ENCODE peak calls at places on chromosomes 16 and 17, in nine cellular contexts. One of them, this sample, is unnamed.
A peak's percentile ranks its signal among the peaks of the same experiment; 100 is the strongest.

GRCh38 chr17:62950067-62950466 is 16.0 kb upstream of the TANC2 start:
- DNase-seq in SHP77: no peak
- DNase-seq in neural progenitor cell: no peak
- DNase-seq in GM12865: no peak
- DNase-seq in epithelial cell of prostate: no peak
- DNase-seq in fibroblast of gingiva: peak; percentile 95
- DNase-seq in left cardiac atrium: peak; percentile 76
- DNase-seq in Caki2: no peak
- DNase-seq in fibroblast of lung: peak; percentile 93
- DNase-seq in this sample: no peak

GRCh38 chr16:78461496-78461938 is 362.1 kb downstream of the WWOX start:
- DNase-seq in SHP77: peak; percentile 35
- DNase-seq in neural progenitor cell: no peak
- DNase-seq in GM12865: no peak
- DNase-seq in epithelial cell of prostate: peak; percentile 6
- DNase-seq in fibroblast of gingiva: peak; percentile 3
- DNase-seq in left cardiac atrium: no peak
- DNase-seq in Caki2: peak; percentile 72
- DNase-seq in fibroblast of lung: peak; percentile 50
- DNase-seq in this sample: no peak

GRCh38 chr16:73095142-73095791 is 47.3 kb upstream of the ZFHX3 start:
- DNase-seq in SHP77: peak; percentile 62
- DNase-seq in neural progenitor cell: no peak
- DNase-seq in GM12865: no peak
- DNase-seq in epithelial cell of prostate: no peak
- DNase-seq in fibroblast of gingiva: no peak
- DNase-seq in left cardiac atrium: no peak
- DNase-seq in Caki2: no peak
- DNase-seq in fibroblast of lung: peak; percentile 66
- DNase-seq in this sample: no peak

GRCh38 chr16:69925311-69925710 is 25.8 kb upstream of the CLEC18A start:
- DNase-seq in SHP77: no peak
- DNase-seq in neural progenitor cell: no peak
- DNase-seq in GM12865: no peak
- DNase-seq in epithelial cell of prostate: no peak
- DNase-seq in fibroblast of gingiva: no peak
- DNase-seq in left cardiac atrium: no peak
- DNase-seq in Caki2: no peak
- DNase-seq in fibroblast of lung: no peak
- DNase-seq in this sample: no peak

GRCh38 chr17:77602883-77603640 is 355.4 kb upstream of the TNRC6C start:
- DNase-seq in SHP77: no peak
- DNase-seq in neural progenitor cell: no peak
- DNase-seq in GM12865: no peak
- DNase-seq in epithelial cell of prostate: no peak
- DNase-seq in fibroblast of gingiva: no peak
- DNase-seq in left cardiac atrium: no peak
- DNase-seq in Caki2: no peak
- DNase-seq in fibroblast of lung: no peak
- DNase-seq in this sample: no peak

GRCh38 chr17:67435122-67435521 is 58.0 kb downstream of the PITPNC1 start:
- DNase-seq in SHP77: no peak
- DNase-seq in neural progenitor cell: no peak
- DNase-seq in GM12865: no peak
- DNase-seq in epithelial cell of prostate: no peak
- DNase-seq in fibroblast of gingiva: no peak
- DNase-seq in left cardiac atrium: no peak
- DNase-seq in Caki2: no peak
- DNase-seq in fibroblast of lung: no peak
- DNase-seq in this sample: no peak

GRCh38 chr17:50210249-50211225 is 9.1 kb upstream of the COL1A1 start:
- DNase-seq in SHP77: no peak
- DNase-seq in neural progenitor cell: peak; percentile 48
- DNase-seq in GM12865: no peak
- DNase-seq in epithelial cell of prostate: no peak
- DNase-seq in fibroblast of gingiva: peak; percentile 93
- DNase-seq in left cardiac atrium: peak; percentile 83
- DNase-seq in Caki2: peak; percentile 81
- DNase-seq in fibroblast of lung: peak; percentile 98
- DNase-seq in this sample: peak; percentile 75

GRCh38 chr17:979539-980405 is at the start of gene NXN:
- DNase-seq in SHP77: peak; percentile 87
- DNase-seq in neural progenitor cell: peak; percentile 94
- DNase-seq in GM12865: peak; percentile 84
- DNase-seq in epithelial cell of prostate: no peak
- DNase-seq in fibroblast of gingiva: peak; percentile 61
- DNase-seq in left cardiac atrium: peak; percentile 88
- DNase-seq in Caki2: peak; percentile 76
- DNase-seq in fibroblast of lung: peak; percentile 74
- DNase-seq in this sample: peak; percentile 94

GRCh38 chr16:83513006-83513755 is 294.6 kb upstream of the HSBP1 start:
- DNase-seq in SHP77: no peak
- DNase-seq in neural progenitor cell: no peak
- DNase-seq in GM12865: no peak
- DNase-seq in epithelial cell of prostate: no peak
- DNase-seq in fibroblast of gingiva: peak; percentile 47
- DNase-seq in left cardiac atrium: no peak
- DNase-seq in Caki2: peak; percentile 37
- DNase-seq in fibroblast of lung: peak; percentile 67
- DNase-seq in this sample: no peak